ENCODE peak calls at places on chromosomes 1 and 21, in five cellular contexts. One of them, this sample, is unnamed.
A peak's percentile ranks its signal among the peaks of the same experiment; 100 is the strongest.

GRCh38 chr21:45323487-45324380 is 36.0 kb upstream of the POFUT2 start:
- DNase-seq in T-helper 1 cell: no peak
- DNase-seq in NCI-H1092: no peak
- DNase-seq in brain microvascular endothelial cell: no peak
- DNase-seq in NCI-H1694 treated with DMSO at 0.1 percent for 48 hours: no peak
- DNase-seq in this sample: no peak

GRCh38 chr1:9293512-9294439 is 1.1 kb downstream of the SPSB1 start:
- DNase-seq in T-helper 1 cell: peak; percentile 55
- DNase-seq in brain microvascular endothelial cell: peak; percentile 22
- DNase-seq in NCI-H1092: no peak
- DNase-seq in NCI-H1694 treated with DMSO at 0.1 percent for 48 hours: no peak
- DNase-seq in this sample: peak; percentile 45

GRCh38 chr1:115911298-115911697 is 65.0 kb upstream of the SLC22A15 start:
- DNase-seq in T-helper 1 cell: no peak
- DNase-seq in NCI-H1092: no peak
- DNase-seq in brain microvascular endothelial cell: no peak
- DNase-seq in NCI-H1694 treated with DMSO at 0.1 percent for 48 hours: peak; percentile 26
- DNase-seq in this sample: no peak

GRCh38 chr1:201511925-201512539 is 5.1 kb upstream of the CSRP1 start:
- DNase-seq in T-helper 1 cell: no peak
- DNase-seq in NCI-H1694 treated with DMSO at 0.1 percent for 48 hours: no peak
- DNase-seq in NCI-H1092: no peak
- DNase-seq in brain microvascular endothelial cell: no peak
- DNase-seq in this sample: no peak

GRCh38 chr1:201376464-201377374 is 761 bp downstream of the TNNT2 start:
- DNase-seq in NCI-H1694 treated with DMSO at 0.1 percent for 48 hours: peak; percentile 54
- DNase-seq in T-helper 1 cell: no peak
- DNase-seq in NCI-H1092: no peak
- DNase-seq in brain microvascular endothelial cell: peak; percentile 44
- DNase-seq in this sample: no peak

GRCh38 chr1:53517821-53518352 is 58.7 kb downstream of the DMRTB1 start:
- DNase-seq in NCI-H1694 treated with DMSO at 0.1 percent for 48 hours: no peak
- DNase-seq in T-helper 1 cell: no peak
- DNase-seq in NCI-H1092: no peak
- DNase-seq in brain microvascular endothelial cell: no peak
- DNase-seq in this sample: no peak

GRCh38 chr1:39115271-39116110 is 89.0 kb upstream of the MACF1 start:
- DNase-seq in brain microvascular endothelial cell: peak; percentile 78
- DNase-seq in NCI-H1092: no peak
- DNase-seq in T-helper 1 cell: no peak
- DNase-seq in NCI-H1694 treated with DMSO at 0.1 percent for 48 hours: no peak
- DNase-seq in this sample: no peak

GRCh38 chr1:77120950-77121349 is 98.3 kb downstream of the PIGK start:
- DNase-seq in NCI-H1092: no peak
- DNase-seq in T-helper 1 cell: no peak
- DNase-seq in brain microvascular endothelial cell: no peak
- DNase-seq in NCI-H1694 treated with DMSO at 0.1 percent for 48 hours: no peak
- DNase-seq in this sample: no peak

GRCh38 chr1:37794372-37795339 is 1.0 kb downstream of the MANEAL start:
- DNase-seq in brain microvascular endothelial cell: no peak
- DNase-seq in T-helper 1 cell: no peak
- DNase-seq in NCI-H1092: no peak
- DNase-seq in NCI-H1694 treated with DMSO at 0.1 percent for 48 hours: no peak
- DNase-seq in this sample: no peak

GRCh38 chr1:2238361-2239055 is 10.4 kb downstream of the SKI start:
- DNase-seq in NCI-H1694 treated with DMSO at 0.1 percent for 48 hours: no peak
- DNase-seq in NCI-H1092: no peak
- DNase-seq in T-helper 1 cell: no peak
- DNase-seq in brain microvascular endothelial cell: no peak
- DNase-seq in this sample: no peak